ENCODE peak calls at places on chromosome 4, in nine cellular contexts. N, R, E, H, S, O, Y, U and G are unnamed samples.

GRCh38 chr4:110503588-110504435 is 27.9 kb downstream of the ENPEP start:
- DNase-seq in R (no peak), E (no peak), S (peak), N (no peak), H (peak), Y (peak), U (no peak), O (no peak), G (peak)

GRCh38 chr4:184397516-184398163 is 76.7 kb downstream of the IRF2 start:
- DNase-seq in E (no peak), S (no peak), U (no peak), O (no peak), H (no peak), Y (no peak), N (no peak), R (peak), G (no peak)

GRCh38 chr4:61374612-61374920 is 174.4 kb downstream of the ADGRL3 start:
- DNase-seq in R (no peak), H (peak), Y (no peak), S (no peak), U (no peak), E (no peak), N (no peak), O (no peak), G (peak)

GRCh38 chr4:25146076-25146475 is 14.2 kb downstream of the SEPSECS start:
- DNase-seq in S (no peak), N (no peak), E (no peak), O (no peak), R (no peak), Y (no peak), H (no peak), U (no peak), G (no peak)

GRCh38 chr4:150769845-150770244 is 187.9 kb downstream of the MAB21L2 start:
- DNase-seq in U (no peak), H (no peak), O (no peak), E (no peak), R (no peak), S (no peak), N (no peak), Y (no peak), G (no peak)

GRCh38 chr4:1329408-1330371 is 17.3 kb upstream of the UVSSA start:
- DNase-seq in S (no peak), Y (no peak), N (peak), E (no peak), H (no peak), U (peak), R (no peak), O (no peak), G (peak)

GRCh38 chr4:112517067-112517588 is 1.1 kb upstream of the NEUROG2 start:
- DNase-seq in N (no peak), O (no peak), H (no peak), R (no peak), S (peak), U (no peak), E (no peak), Y (no peak), G (no peak)

GRCh38 chr4:10623862-10624261 is 60.7 kb downstream of the CLNK start:
- DNase-seq in E (no peak), Y (no peak), U (no peak), O (no peak), H (no peak), S (no peak), R (no peak), N (no peak), G (no peak)

GRCh38 chr4:10569491-10569890 is 112.3 kb upstream of the ZNF518B start:
- DNase-seq in Y (no peak), H (no peak), S (no peak), R (no peak), E (no peak), U (no peak), N (no peak), O (no peak), G (no peak)

GRCh38 chr4:111662496-111662895 is 482.8 kb upstream of the FAM241A start:
- DNase-seq in O (no peak), Y (no peak), S (no peak), E (no peak), U (no peak), H (no peak), N (no peak), R (no peak), G (no peak)

GRCh38 chr4:8015512-8015911 is 75.9 kb upstream of the AFAP1 start:
- DNase-seq in S (no peak), H (peak), N (no peak), O (no peak), U (no peak), R (peak), Y (peak), E (peak), G (peak)

GRCh38 chr4:186449954-186450353 is 105.4 kb downstream of the MTNR1A start:
- DNase-seq in S (no peak), R (no peak), H (no peak), N (no peak), U (no peak), O (no peak), Y (no peak), E (no peak), G (no peak)

GRCh38 chr4:15651682-15652081 is 3.5 kb downstream of the FBXL5 start:
- DNase-seq in O (no peak), S (no peak), U (no peak), Y (peak), N (no peak), E (no peak), H (peak), R (no peak), G (no peak)